ENCODE peak calls at places on chromosome 7, in six cellular contexts. H, P, T, Q, D and E are unnamed samples.

GRCh38 chr7:134014935-134015334 is 112.2 kb upstream of the LRGUK start:
- DNase-seq in H (no peak), P (no peak), T (no peak), Q (no peak), D (no peak), E (no peak)

GRCh38 chr7:27564881-27565482 is 97.7 kb downstream of the HIBADH start:
- DNase-seq in H (no peak), P (no peak), T (no peak), Q (no peak), D (no peak), E (no peak)

GRCh38 chr7:34066411-34066810 is 161.1 kb downstream of the BMPER start:
- DNase-seq in H (no peak), P (no peak), T (no peak), Q (no peak), D (no peak), E (no peak)

GRCh38 chr7:21028186-21028989 is 241.7 kb upstream of the SP8 start:
- DNase-seq in H (no peak), P (no peak), T (no peak), Q (no peak), D (no peak), E (no peak)

GRCh38 chr7:88184848-88185304 is 35.0 kb downstream of the SRI start:
- DNase-seq in H (no peak), P (no peak), T (peak), Q (no peak), D (peak), E (no peak)

GRCh38 chr7:150799156-150799555 is 1.0 kb downstream of the TMEM176B start:
- DNase-seq in H (no peak), P (no peak), T (no peak), Q (no peak), D (no peak), E (no peak)

GRCh38 chr7:152674860-152675760 is 831 bp downstream of the XRCC2 start:
- DNase-seq in H (no peak), P (no peak), T (peak), Q (no peak), D (no peak), E (peak)

GRCh38 chr7:101746311-101746710 is 71.1 kb upstream of the CUX1 start:
- DNase-seq in H (no peak), P (no peak), T (no peak), Q (no peak), D (no peak), E (no peak)

GRCh38 chr7:149819141-149819960 is 18.8 kb upstream of the ZNF862 start:
- DNase-seq in H (no peak), P (peak), T (no peak), Q (no peak), D (no peak), E (no peak)

GRCh38 chr7:11642841-11643240 is 189.2 kb downstream of the THSD7A start:
- DNase-seq in H (no peak), P (no peak), T (no peak), Q (peak), D (no peak), E (no peak)

GRCh38 chr7:13839063-13839462 is 150.4 kb downstream of the ETV1 start:
- DNase-seq in H (no peak), P (no peak), T (no peak), Q (no peak), D (no peak), E (no peak)

GRCh38 chr7:88020953-88021650 is 87.1 kb downstream of the ADAM22 start:
- DNase-seq in H (no peak), P (no peak), T (peak), Q (no peak), D (no peak), E (no peak)

GRCh38 chr7:34190299-34190698 is 285.0 kb downstream of the BMPER start:
- DNase-seq in H (no peak), P (no peak), T (peak), Q (peak), D (no peak), E (no peak)

DNA sequence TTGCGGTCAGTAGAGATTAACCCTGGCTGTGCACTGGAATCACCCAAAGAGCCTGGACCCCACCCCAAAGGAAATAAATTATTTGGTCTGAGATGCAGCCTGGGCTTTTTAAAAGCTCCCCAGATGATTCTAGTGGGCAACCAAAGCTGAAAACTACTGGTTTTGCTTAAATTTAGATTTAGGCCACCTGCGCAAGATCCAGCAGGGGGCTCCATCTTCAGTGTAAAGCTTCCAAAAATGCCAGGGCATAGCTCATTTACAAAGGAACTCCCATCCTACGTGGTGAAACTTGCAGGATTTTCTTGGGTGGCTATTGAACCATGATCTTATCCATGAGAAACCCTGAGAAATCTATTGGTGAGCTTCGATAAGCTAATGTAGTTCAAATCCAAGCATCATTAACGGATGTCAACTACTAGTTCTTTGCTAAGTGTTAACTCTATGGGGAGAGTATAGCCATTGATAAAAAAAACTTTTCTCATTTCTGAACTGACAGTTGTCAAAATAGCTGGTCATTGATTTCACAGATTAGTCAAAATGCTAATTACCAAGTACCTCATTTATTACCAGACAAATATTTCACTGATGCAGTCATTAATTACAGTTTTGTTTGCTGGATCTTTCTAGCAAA is 315.3 kb downstream of the LHFPL3 start:
- DNase-seq in H (no peak), P (no peak), T (peak), Q (no peak), D (no peak), E (no peak)
- TF ChIP-seq CTCF in H (no peak), P (no peak), T (peak), Q (peak), D (peak), E (peak)

GRCh38 chr7:24617957-24618616 is 44.8 kb downstream of the PALS2 start:
- DNase-seq in H (peak), P (no peak), T (no peak), Q (no peak), D (no peak), E (no peak)

GRCh38 chr7:24619978-24620377 is 46.7 kb downstream of the PALS2 start:
- DNase-seq in H (no peak), P (no peak), T (no peak), Q (no peak), D (no peak), E (no peak)

GRCh38 chr7:24622646-24623182 is 49.5 kb downstream of the PALS2 start:
- DNase-seq in H (no peak), P (no peak), T (peak), Q (no peak), D (no peak), E (no peak)
- H3K4me3 ChIP-seq in H (no peak), P (no peak), T (no peak), Q (no peak), D (no peak), E (no peak)

DNA sequence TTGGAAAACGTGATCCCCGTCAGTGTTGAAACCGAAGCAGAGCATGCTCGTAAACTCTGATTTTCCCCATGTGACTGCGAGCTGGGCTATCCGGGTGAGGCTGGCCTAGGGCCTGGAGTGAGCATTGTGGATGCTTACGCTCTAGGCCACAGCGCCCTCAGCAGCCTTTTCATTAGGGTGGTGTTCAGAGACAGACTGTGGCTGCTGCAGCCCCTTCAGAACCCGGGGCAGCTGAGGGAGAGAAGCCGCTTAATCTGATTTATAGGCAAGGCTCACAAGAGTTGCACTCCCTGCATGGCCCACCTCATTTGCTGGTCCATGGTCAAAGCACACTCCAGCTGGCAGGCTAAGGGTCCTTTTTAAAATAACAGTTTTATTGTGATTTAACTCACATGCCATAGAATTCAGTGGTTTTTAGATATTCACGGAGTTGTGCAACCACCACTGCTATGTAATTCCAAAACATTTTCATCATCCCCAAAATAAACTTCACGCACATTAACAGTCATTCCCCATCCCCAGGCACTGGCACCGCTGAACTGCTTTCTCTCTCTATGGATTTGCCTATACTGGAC is 72.5 kb downstream of the SYPL1 start:
- DNase-seq in H (no peak), P (no peak), T (peak), Q (no peak), D (peak), E (no peak)
- TF ChIP-seq CTCF in H (no peak), P (no peak), T (no peak), Q (no peak), D (peak), E (peak)

GRCh38 chr7:127251048-127251451 is 1.7 kb downstream of the GRM8 start:
- DNase-seq in H (no peak), P (no peak), T (no peak), Q (no peak), D (no peak), E (no peak)

GRCh38 chr7:127250312-127251047 is 2.3 kb downstream of the GRM8 start:
- DNase-seq in H (no peak), P (no peak), T (peak), Q (no peak), D (no peak), E (no peak)

GRCh38 chr7:127252736-127253288 is at the start of gene GRM8:
- DNase-seq in H (peak), P (peak), T (peak), Q (peak), D (no peak), E (no peak)

GRCh38 chr7:127252380-127252718 is 392 bp downstream of the GRM8 start:
- DNase-seq in H (no peak), P (no peak), T (no peak), Q (no peak), D (no peak), E (no peak)

DNA sequence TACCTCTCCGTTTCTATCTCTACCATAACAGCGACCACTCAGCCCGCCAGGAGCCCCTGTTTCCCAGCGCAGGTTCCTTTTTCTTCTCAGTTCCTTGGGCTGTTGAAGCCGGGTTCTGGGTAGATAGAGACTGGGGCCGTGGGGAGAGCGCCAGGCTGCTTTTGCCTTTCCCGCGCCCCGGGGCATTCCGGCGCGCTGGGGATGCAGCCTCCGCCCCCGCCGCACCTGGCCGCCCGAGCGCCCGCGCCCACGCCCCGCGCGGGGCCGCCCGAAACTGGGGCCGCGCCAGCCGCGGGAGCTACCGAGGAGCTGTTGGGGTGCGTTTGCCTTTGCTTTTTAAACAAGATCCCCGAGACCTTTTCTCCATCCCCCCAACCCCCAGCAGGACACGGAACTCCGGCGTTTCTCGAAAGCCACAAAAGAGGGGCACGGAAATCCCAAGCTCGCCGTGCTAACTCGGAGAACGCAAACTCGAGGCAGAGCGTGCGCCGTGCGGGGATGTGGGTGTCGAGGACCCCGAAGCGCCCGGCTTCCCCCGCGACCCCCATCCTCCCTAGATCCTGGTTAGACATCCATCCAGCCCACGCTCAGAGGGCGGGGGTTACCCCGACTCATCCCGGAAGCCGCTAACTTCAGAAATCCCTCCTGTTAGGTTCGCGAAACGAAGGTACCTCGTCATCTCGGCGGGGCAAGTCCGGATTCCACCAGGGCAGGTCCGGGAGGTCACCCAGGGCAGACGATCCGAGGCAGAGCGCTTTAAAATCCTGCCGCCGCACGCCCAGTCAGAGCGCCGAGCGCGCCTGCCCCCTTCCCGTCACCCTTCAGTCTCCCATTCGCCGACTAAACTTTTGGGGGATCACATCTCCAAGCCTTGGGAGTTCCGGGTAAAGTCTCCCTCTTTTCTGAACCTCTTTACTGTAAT is 1.0 kb downstream of the GRM8 start:
- DNase-seq in H (no peak), P (peak), T (no peak), Q (no peak), D (no peak), E (no peak)
- H3K4me3 ChIP-seq in H (peak), P (peak), T (peak), Q (peak), D (peak), E (no peak)

DNA sequence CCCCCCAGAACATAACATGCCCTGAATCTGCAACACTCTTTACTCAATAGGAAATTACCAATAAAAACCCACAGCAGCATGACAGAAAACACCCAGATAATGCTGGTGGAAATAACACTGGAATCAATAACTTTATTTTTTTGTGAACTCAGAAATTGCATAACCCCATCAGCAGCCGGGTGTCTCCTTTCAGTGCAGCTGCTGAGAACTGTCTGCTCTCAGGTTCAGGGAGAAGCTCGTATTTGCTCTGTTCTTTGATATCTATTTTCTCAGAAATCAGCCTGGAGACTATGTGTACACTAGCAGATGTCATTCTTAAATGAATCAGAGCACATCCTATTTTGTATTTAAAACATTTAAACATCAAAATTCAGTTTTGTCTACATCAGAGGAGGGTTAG is 506.0 kb downstream of the POM121L12 start:
- DNase-seq in H (no peak), P (no peak), T (no peak), Q (no peak), D (no peak), E (no peak)
- TF ChIP-seq CTCF in H (no peak), P (no peak), T (no peak), Q (no peak), D (no peak), E (no peak)

DNA sequence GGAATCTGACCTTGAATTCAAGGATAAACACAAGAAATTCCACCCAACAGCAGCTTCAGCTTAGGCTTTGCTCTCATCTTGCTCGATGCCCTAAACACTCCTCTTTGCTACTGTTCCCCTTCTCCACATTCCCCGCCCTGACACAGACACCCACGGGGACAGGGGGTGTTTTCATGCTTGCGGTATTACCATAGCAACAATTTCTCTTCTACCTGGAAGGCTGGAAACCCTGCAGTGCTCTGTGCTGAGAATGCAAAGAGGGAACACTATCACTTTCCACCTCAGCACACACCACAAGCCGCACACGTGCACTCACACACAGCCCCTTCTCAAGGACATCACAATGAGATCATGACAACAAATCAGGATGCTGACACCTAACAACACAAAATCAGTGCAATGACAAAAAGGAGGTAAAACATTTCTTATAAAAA is 81.5 kb downstream of the RNF216 start:
- DNase-seq in H (peak), P (no peak), T (no peak), Q (no peak), D (no peak), E (no peak)
- H3K4me3 ChIP-seq in H (no peak), P (no peak), T (no peak), Q (no peak), D (no peak), E (no peak)

DNA sequence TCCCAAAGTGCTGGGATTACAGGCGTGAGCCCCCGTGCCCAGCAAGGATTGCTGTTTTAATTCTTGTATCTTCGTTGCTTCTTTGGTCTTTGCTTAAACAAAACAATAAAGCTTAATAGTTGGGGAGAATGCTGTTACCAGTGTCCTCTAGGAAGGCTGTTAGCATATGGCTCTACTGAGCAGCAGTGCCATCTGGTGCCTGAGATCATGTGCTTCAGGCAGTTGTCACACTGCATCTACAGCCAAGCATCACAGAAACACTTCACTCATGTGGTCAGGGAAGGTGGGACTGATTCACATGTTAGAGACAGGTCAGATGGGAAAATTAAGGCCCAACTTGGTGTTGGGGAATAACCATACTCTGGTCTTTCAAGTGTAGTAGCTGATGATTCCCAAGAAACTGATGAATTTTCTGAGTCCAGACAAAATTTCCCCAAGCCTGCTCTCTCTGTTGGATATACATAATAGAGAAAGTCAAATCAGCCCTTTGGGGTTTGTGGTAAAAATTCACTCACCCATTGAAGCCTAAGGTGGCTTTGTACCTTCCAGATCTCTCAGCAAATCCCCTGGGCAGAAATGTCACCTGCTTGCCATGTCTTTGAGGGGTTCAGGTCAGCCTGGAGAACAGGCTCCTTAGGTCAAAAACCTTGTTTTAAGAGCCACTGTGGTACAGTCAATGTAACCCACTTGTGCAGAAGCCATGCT is 28.4 kb downstream of the UBE2D4 start:
- DNase-seq in H (peak), P (no peak), T (peak), Q (no peak), D (peak), E (peak)
- TF ChIP-seq CTCF in H (peak), P (no peak), T (peak), Q (no peak), D (peak), E (peak)

DNA sequence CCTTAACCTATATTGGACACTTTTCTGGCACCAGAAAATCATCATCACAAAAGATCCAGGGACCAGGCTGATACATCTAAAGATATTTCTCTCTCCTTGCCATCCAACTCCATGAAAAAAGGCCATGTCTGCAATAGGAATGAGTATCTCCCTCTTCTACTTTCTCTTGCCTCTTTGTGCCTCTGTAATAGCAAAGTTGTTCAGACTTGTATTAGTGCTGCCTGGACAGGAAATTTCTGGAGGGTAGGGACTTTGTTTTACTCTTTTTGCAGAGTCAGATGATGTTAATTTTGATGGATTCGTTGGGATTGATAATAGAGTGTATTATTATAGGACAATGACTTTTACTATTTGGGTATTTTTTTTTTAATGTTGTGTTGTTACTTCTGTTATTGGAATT is 376.3 kb downstream of the INHBA start:
- DNase-seq in H (no peak), P (no peak), T (no peak), Q (no peak), D (no peak), E (no peak)
- H3K4me3 ChIP-seq in H (no peak), P (no peak), T (no peak), Q (no peak), D (no peak), E (no peak)

GRCh38 chr7:29956477-29956836 is 33.1 kb downstream of the SCRN1 start:
- DNase-seq in H (no peak), P (no peak), T (no peak), Q (no peak), D (no peak), E (no peak)

GRCh38 chr7:29955075-29955792 is 34.4 kb downstream of the SCRN1 start:
- DNase-seq in H (no peak), P (no peak), T (no peak), Q (no peak), D (no peak), E (no peak)

GRCh38 chr7:29955799-29956476 is 33.7 kb downstream of the SCRN1 start:
- DNase-seq in H (peak), P (peak), T (no peak), Q (no peak), D (no peak), E (no peak)

GRCh38 chr7:29951206-29951605 is 38.4 kb downstream of the SCRN1 start:
- DNase-seq in H (no peak), P (no peak), T (no peak), Q (no peak), D (no peak), E (no peak)

DNA sequence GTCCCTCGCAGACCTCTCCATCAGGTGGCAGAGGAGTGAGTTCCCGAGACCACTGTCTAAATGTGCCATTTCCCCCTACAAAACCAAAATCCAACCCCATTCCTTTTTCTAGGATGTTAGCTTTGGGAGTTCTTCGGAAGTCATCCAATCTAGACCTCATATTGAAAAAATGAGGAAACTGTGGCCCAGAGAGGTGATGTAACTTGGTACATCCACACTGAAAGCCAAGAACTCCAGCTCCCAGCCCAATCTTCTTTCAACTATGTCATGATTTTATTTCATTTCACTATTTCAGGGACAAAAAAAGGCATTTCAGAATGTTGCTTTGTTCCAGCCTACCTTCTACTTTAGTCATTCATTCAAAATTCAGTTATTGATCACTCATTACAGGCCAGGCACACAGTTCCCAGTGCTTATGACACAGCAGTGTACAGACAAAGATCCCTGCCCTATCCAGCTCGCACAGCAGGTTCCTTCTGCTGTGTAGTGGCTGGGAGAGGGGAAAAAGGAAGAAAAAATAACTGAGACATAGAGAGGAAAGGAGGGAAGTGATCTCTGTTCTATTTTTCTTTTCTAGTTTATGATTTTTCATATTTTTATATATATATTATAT is 35.8 kb downstream of the SCRN1 start:
- DNase-seq in H (no peak), P (no peak), T (peak), Q (no peak), D (no peak), E (no peak)
- TF ChIP-seq CTCF in H (no peak), P (no peak), T (no peak), Q (no peak), D (no peak), E (no peak)